ENCODE peak calls at places on chromosomes 6 and 20, in eight cellular contexts. L, C, Z, T, G, D, H and I are unnamed samples.

GRCh38 chr6:142744836-142745235 is 200.1 kb downstream of the HIVEP2 start:
- DNase-seq in D (no peak), H (no peak), C (peak; percentile 37), Z (no peak), L (no peak), T (no peak), G (no peak), I (no peak)

GRCh38 chr6:47034919-47035318 is 7.2 kb downstream of the ADGRF1 start:
- DNase-seq in C (peak; percentile 99), H (no peak), G (no peak), T (peak; percentile 83), Z (peak; percentile 89), L (peak; percentile 35), D (no peak), I (no peak)

GRCh38 chr6:149990109-149990671 is 26.4 kb downstream of the ULBP1 start:
- DNase-seq in T (no peak), D (no peak), G (no peak), Z (no peak), L (peak; percentile 40), H (peak; percentile 21), C (no peak), I (no peak)

GRCh38 chr20:23776067-23776771 is 25.5 kb upstream of the CST1 start:
- DNase-seq in Z (no peak), C (no peak), L (peak; percentile 72), D (no peak), T (no peak), H (no peak), G (no peak), I (no peak)

GRCh38 chr6:161802231-161802630 is 528.4 kb upstream of the AGPAT4 start:
- DNase-seq in D (no peak), L (no peak), G (peak; percentile 37), T (no peak), Z (no peak), H (no peak), C (no peak), I (no peak)

GRCh38 chr20:55947701-55948100 is 57.6 kb downstream of the CBLN4 start:
- DNase-seq in H (no peak), C (peak; percentile 1), L (no peak), D (no peak), T (no peak), G (no peak), Z (no peak), I (no peak)

GRCh38 chr6:116462516-116462915 is 1.3 kb downstream of the CALHM6 start:
- DNase-seq in Z (no peak), D (no peak), C (no peak), L (no peak), T (no peak), H (no peak), G (no peak), I (no peak)

GRCh38 chr6:74534485-74535211 is 671.2 kb downstream of the COL12A1 start:
- DNase-seq in C (peak; percentile 3), L (no peak), D (no peak), Z (no peak), H (no peak), G (no peak), T (peak; percentile 60), I (no peak)

GRCh38 chr6:145583753-145584152 is 151.6 kb downstream of the EPM2A start:
- DNase-seq in C (no peak), L (no peak), D (no peak), T (no peak), G (no peak), Z (no peak), H (no peak), I (no peak)

GRCh38 chr20:14142964-14143627 is 147.8 kb downstream of the MACROD2 start:
- DNase-seq in C (peak; percentile 42), G (no peak), T (peak; percentile 46), L (no peak), H (no peak), Z (no peak), D (no peak), I (no peak)

GRCh38 chr20:63702751-63703470 is 4.9 kb downstream of the ARFRP1 start:
- DNase-seq in G (no peak), L (no peak), D (no peak), H (peak; percentile 51), Z (peak; percentile 89), T (no peak), C (no peak), I (peak; percentile 72)

GRCh38 chr20:44357020-44357419 is 1.5 kb downstream of the HNF4A start:
- DNase-seq in D (no peak), H (peak; percentile 52), T (no peak), C (no peak), L (no peak), G (no peak), Z (no peak), I (no peak)

GRCh38 chr6:168226832-168227434 is 92.6 kb downstream of the DACT2 start:
- DNase-seq in D (no peak), G (no peak), C (peak; percentile 73), T (no peak), L (no peak), Z (no peak), H (no peak), I (no peak)

GRCh38 chr6:130050230-130050629 is 31.8 kb downstream of the L3MBTL3 start:
- DNase-seq in L (no peak), T (no peak), H (no peak), C (no peak), D (no peak), G (no peak), Z (no peak), I (no peak)

GRCh38 chr6:72182337-72183246 is 296.2 kb downstream of the RIMS1 start:
- DNase-seq in Z (peak; percentile 49), L (peak; percentile 82), T (peak; percentile 83), C (peak; percentile 73), H (peak; percentile 69), D (no peak), G (no peak), I (no peak)

GRCh38 chr20:23335521-23335920 is 15.1 kb upstream of the NXT1 start:
- DNase-seq in D (no peak), T (no peak), H (no peak), L (no peak), C (no peak), G (no peak), Z (no peak), I (no peak)

GRCh38 chr20:44646641-44647274 is 4.7 kb downstream of the ADA start:
- DNase-seq in Z (no peak), G (peak; percentile 37), H (no peak), T (no peak), L (no peak), D (no peak), C (no peak), I (no peak)

GRCh38 chr20:56433221-56433879 is 21.3 kb downstream of the CASS4 start:
- DNase-seq in L (no peak), D (no peak), Z (peak; percentile 19), G (no peak), C (no peak), T (no peak), H (peak; percentile 18), I (no peak)

GRCh38 chr6:22320750-22321149 is 23.9 kb upstream of the PRL start:
- DNase-seq in D (no peak), T (peak; percentile 16), C (peak; percentile 52), G (no peak), H (no peak), L (no peak), Z (no peak), I (no peak)

GRCh38 chr6:67759001-67759400 is 876.1 kb upstream of the ADGRB3 start:
- DNase-seq in T (no peak), Z (no peak), C (no peak), H (no peak), L (no peak), D (no peak), G (no peak), I (no peak)

GRCh38 chr6:56714982-56715456 is 72.3 kb upstream of the DST start:
- DNase-seq in L (no peak), D (no peak), G (no peak), Z (peak; percentile 81), C (peak; percentile 84), T (no peak), H (no peak), I (no peak)

GRCh38 chr6:311679-312220 is 19.5 kb downstream of the DUSP22 start:
- DNase-seq in T (no peak), H (no peak), G (no peak), C (no peak), D (peak; percentile 63), L (no peak), Z (no peak), I (no peak)
- H3K27ac ChIP-seq in T (no peak overlapping the region), H (no peak overlapping the region), G (no peak overlapping the region), C (no peak overlapping the region), D (peak overlapping the region; percentile 42), L (no peak overlapping the region), Z (no peak overlapping the region), I (no peak overlapping the region)

GRCh38 chr6:86869500-86869899 is 67.8 kb upstream of the HTR1E start:
- DNase-seq in Z (no peak), L (no peak), C (no peak), G (no peak), H (no peak), D (no peak), T (no peak), I (no peak)
- H3K27ac ChIP-seq in Z (no peak overlapping the region), L (no peak overlapping the region), C (no peak overlapping the region), G (no peak overlapping the region), H (no peak overlapping the region), D (no peak overlapping the region), T (no peak overlapping the region), I (no peak overlapping the region)

GRCh38 chr6:148464319-148465010 is 121.8 kb downstream of the SASH1 start:
- DNase-seq in D (peak; percentile 62), Z (no peak), C (peak; percentile 42), H (peak; percentile 88), L (peak; percentile 80), T (peak; percentile 76), G (no peak), I (no peak)
- H3K27ac ChIP-seq in D (peak overlapping the region; percentile 53), Z (no peak overlapping the region), C (no peak overlapping the region), H (no peak overlapping the region), L (no peak overlapping the region), T (no peak overlapping the region), G (no peak overlapping the region), I (no peak overlapping the region)

GRCh38 chr6:158416841-158417759 is 104.8 kb downstream of the TULP4 start:
- DNase-seq in T (no peak), D (no peak), H (no peak), Z (no peak), G (no peak), C (peak; percentile 38), L (no peak), I (no peak)

GRCh38 chr6:158419339-158419909 is 107.2 kb downstream of the TULP4 start:
- DNase-seq in H (no peak), Z (no peak), L (no peak), D (no peak), G (no peak), T (no peak), C (no peak), I (no peak)

GRCh38 chr6:158415666-158416065 is 103.4 kb downstream of the TULP4 start:
- DNase-seq in T (no peak), L (no peak), D (no peak), H (no peak), Z (no peak), C (no peak), G (no peak), I (no peak)

GRCh38 chr6:158418501-158418900 is 106.2 kb downstream of the TULP4 start:
- DNase-seq in Z (no peak), T (no peak), L (no peak), D (no peak), G (no peak), C (no peak), H (no peak), I (no peak)

DNA sequence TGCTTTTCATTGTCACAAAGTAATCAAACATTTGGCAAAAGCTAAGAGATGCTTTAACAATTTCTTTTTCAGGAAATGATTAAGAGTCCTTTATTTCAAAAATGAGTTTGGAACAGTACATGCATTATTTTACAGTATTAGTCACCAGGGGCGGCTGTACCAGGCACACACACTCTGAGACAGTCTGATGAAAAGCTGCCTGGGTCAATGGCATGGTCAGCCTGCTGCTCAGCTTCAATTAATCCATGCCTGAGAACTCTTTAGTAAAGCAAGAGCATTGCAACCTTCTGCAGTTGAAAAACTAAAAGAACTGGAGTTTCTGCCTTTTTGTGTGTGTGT is 105.5 kb downstream of the TULP4 start:
- DNase-seq in G (no peak), H (no peak), Z (no peak), C (peak; percentile 71), D (no peak), L (no peak), T (no peak), I (no peak)
- H3K27ac ChIP-seq in G (no peak overlapping the region), H (no peak overlapping the region), Z (peak overlapping the region; percentile 95), C (peak overlapping the region; percentile 57), D (no peak overlapping the region), L (no peak overlapping the region), T (no peak overlapping the region), I (no peak overlapping the region)